ENCODE peak calls at places on chromosomes 6 and 20, in four cellular contexts. U, S, E and V are unnamed samples.

GRCh38 chr6:82331031-82331773 is 32.4 kb upstream of the TPBG start:
- DNase-seq in U (no peak), S (no peak), E (no peak), V (no peak)

GRCh38 chr6:50128420-50129005 is 78.8 kb upstream of the DEFB112 start:
- DNase-seq in U (no peak), S (peak; percentile 21), E (no peak), V (no peak)

GRCh38 chr6:17107768-17108325 is 6.0 kb downstream of the STMND1 start:
- DNase-seq in U (no peak), S (no peak), E (no peak), V (no peak)

GRCh38 chr20:12775041-12775440 is 233.7 kb upstream of the SPTLC3 start:
- DNase-seq in U (no peak), S (no peak), E (no peak), V (no peak)

GRCh38 chr6:95648636-95649035 is 71.3 kb downstream of the MANEA start:
- DNase-seq in U (no peak), S (no peak), E (no peak), V (no peak)

GRCh38 chr6:109441069-109441816 is 719 bp downstream of the SMPD2 start:
- DNase-seq in U (no peak), S (peak; percentile 51), E (peak; percentile 40), V (no peak)

GRCh38 chr20:46545077-46545826 is 5.2 kb downstream of the OCSTAMP start:
- DNase-seq in U (no peak), S (no peak), E (peak; percentile 97), V (peak; percentile 32)

GRCh38 chr6:46888031-46888430 is 33.7 kb downstream of the ADGRF5 start:
- DNase-seq in U (no peak), S (no peak), E (no peak), V (no peak)

GRCh38 chr20:42678895-42679294 is 510.8 kb downstream of the PTPRT start:
- DNase-seq in U (no peak), S (no peak), E (no peak), V (no peak)

GRCh38 chr20:2920473-2920872 is 47.2 kb downstream of the PTPRA start:
- DNase-seq in U (no peak), S (no peak), E (no peak), V (no peak)

GRCh38 chr20:47456952-47457724 is 44.5 kb upstream of the NCOA3 start:
- DNase-seq in U (no peak), S (no peak), E (no peak), V (no peak)

GRCh38 chr20:54108394-54108643 is 37.9 kb upstream of the BCAS1 start:
- DNase-seq in U (no peak), S (no peak), E (no peak), V (no peak)

GRCh38 chr20:41177636-41178035 is 40.3 kb downstream of the PLCG1 start:
- DNase-seq in U (no peak), S (no peak), E (no peak), V (no peak)

GRCh38 chr6:158037771-158038170 is 56.1 kb downstream of the SYNJ2 start:
- DNase-seq in U (no peak), S (no peak), E (no peak), V (no peak)

GRCh38 chr20:14208956-14209355 is 128.5 kb downstream of the FLRT3 start:
- DNase-seq in U (no peak), S (no peak), E (no peak), V (no peak)

GRCh38 chr20:58003525-58003924 is 224.9 kb downstream of the ANKRD60 start:
- DNase-seq in U (no peak), S (peak; percentile 66), E (no peak), V (no peak)

GRCh38 chr20:45892828-45893500 is 1.8 kb downstream of the CTSA start:
- DNase-seq in U (no peak), S (no peak), E (no peak), V (no peak)

GRCh38 chr6:106417572-106418147 is 57.1 kb downstream of the CRYBG1 start:
- DNase-seq in U (no peak), S (no peak), E (no peak), V (no peak)

GRCh38 chr6:131832363-131832762 is 24.5 kb downstream of the ENPP1 start:
- DNase-seq in U (no peak), S (no peak), E (no peak), V (no peak)

GRCh38 chr6:135191508-135192255 is 10.6 kb downstream of the MYB start:
- DNase-seq in U (no peak), S (peak; percentile 39), E (peak; percentile 70), V (no peak)
- TF ChIP-seq SPI1 in U (peak; percentile 42), S (peak; percentile 77), E (peak; percentile 77), V (peak; percentile 68)

GRCh38 chr6:85592044-85592443 is 1.6 kb downstream of the SNX14 start:
- DNase-seq in U (no peak), S (no peak), E (no peak), V (no peak)
- TF ChIP-seq SPI1 in U (no peak), S (no peak), E (no peak), V (no peak)

GRCh38 chr6:30748301-30748769 is 4.0 kb upstream of the IER3 start:
- DNase-seq in U (no peak), S (no peak), E (no peak), V (no peak)
- TF ChIP-seq SPI1 in U (no peak), S (no peak), E (no peak), V (no peak)

GRCh38 chr6:52598123-52598823 is 21.4 kb upstream of the TRAM2 start:
- DNase-seq in U (no peak), S (peak; percentile 89), E (peak; percentile 28), V (no peak)
- TF ChIP-seq SPI1 in U (no peak), S (no peak), E (no peak), V (no peak)